ENCODE peak calls at places on chromosomes 3 and 15, in four cellular contexts. One of them, this sample, is unnamed.

GRCh38 chr3:169505577-169506155 is 157.8 kb downstream of the MECOM start:
- DNase-seq in AG04450: no peak
- DNase-seq in GM20000: no peak
- DNase-seq in NCI-H1105 treated with DMSO at 0.1 percent for 48 hours: peak
- DNase-seq in this sample: peak

GRCh38 chr3:111864821-111865656 is 6.0 kb downstream of the PHLDB2 start:
- DNase-seq in AG04450: peak
- DNase-seq in GM20000: no peak
- DNase-seq in NCI-H1105 treated with DMSO at 0.1 percent for 48 hours: no peak
- DNase-seq in this sample: no peak

GRCh38 chr3:104396974-104397669 is 969.6 kb upstream of the ALCAM start:
- DNase-seq in AG04450: no peak
- DNase-seq in GM20000: no peak
- DNase-seq in NCI-H1105 treated with DMSO at 0.1 percent for 48 hours: no peak
- DNase-seq in this sample: no peak

GRCh38 chr15:88880944-88881740 is 14.2 kb downstream of the HAPLN3 start:
- DNase-seq in AG04450: no peak
- DNase-seq in GM20000: no peak
- DNase-seq in NCI-H1105 treated with DMSO at 0.1 percent for 48 hours: no peak
- DNase-seq in this sample: no peak

GRCh38 chr3:89314454-89314853 is 207.0 kb downstream of the EPHA3 start:
- DNase-seq in AG04450: no peak
- DNase-seq in GM20000: no peak
- DNase-seq in NCI-H1105 treated with DMSO at 0.1 percent for 48 hours: peak
- DNase-seq in this sample: peak

GRCh38 chr3:52218026-52218425 is 7.4 kb downstream of the TLR9 start:
- DNase-seq in AG04450: no peak
- DNase-seq in GM20000: no peak
- DNase-seq in NCI-H1105 treated with DMSO at 0.1 percent for 48 hours: no peak
- DNase-seq in this sample: no peak

GRCh38 chr3:184260571-184261269 is 633 bp downstream of the CAMK2N2 start:
- DNase-seq in AG04450: no peak
- DNase-seq in GM20000: peak
- DNase-seq in NCI-H1105 treated with DMSO at 0.1 percent for 48 hours: peak
- DNase-seq in this sample: no peak

GRCh38 chr3:133927543-133928066 is 31.9 kb upstream of the RAB6B start:
- DNase-seq in AG04450: no peak
- DNase-seq in GM20000: peak
- DNase-seq in NCI-H1105 treated with DMSO at 0.1 percent for 48 hours: peak
- DNase-seq in this sample: peak

GRCh38 chr3:134876836-134877235 is 81.8 kb downstream of the EPHB1 start:
- DNase-seq in AG04450: no peak
- DNase-seq in GM20000: no peak
- DNase-seq in NCI-H1105 treated with DMSO at 0.1 percent for 48 hours: no peak
- DNase-seq in this sample: no peak

GRCh38 chr3:72375237-72376154 is 472.7 kb downstream of the SHQ1 start:
- DNase-seq in AG04450: no peak
- DNase-seq in GM20000: peak
- DNase-seq in NCI-H1105 treated with DMSO at 0.1 percent for 48 hours: no peak
- DNase-seq in this sample: no peak

GRCh38 chr3:127487196-127487595 is 103.3 kb downstream of the TPRA1 start:
- DNase-seq in AG04450: no peak
- DNase-seq in GM20000: no peak
- DNase-seq in NCI-H1105 treated with DMSO at 0.1 percent for 48 hours: no peak
- DNase-seq in this sample: no peak